ENCODE peak calls at places on chromosomes 13 and 19, in eight cellular contexts. One of them, this sample, is unnamed.

GRCh38 chr19:51698296-51698695 is 5.2 kb downstream of the SPACA6 start:
- DNase-seq in fibroblast of villous mesenchyme: no peak
- DNase-seq in activated naive CD4-positive, alpha-beta T cell treated with anti-CD3 and anti-CD28 coated beads, Interleukin-2, amount 10 ng/mL, durations not matched to agents 7 days and 5 days: no peak
- DNase-seq in H9: no peak
- DNase-seq in hepatic stellate cell: no peak
- DNase-seq in substantia nigra: no peak
- DNase-seq in amniotic epithelial cell: peak; percentile 73
- DNase-seq in dermis microvascular lymphatic vessel endothelial cell: no peak
- DNase-seq in this sample: no peak

GRCh38 chr19:46729696-46730095 is 12.8 kb upstream of the PRKD2 start:
- DNase-seq in fibroblast of villous mesenchyme: no peak
- DNase-seq in activated naive CD4-positive, alpha-beta T cell treated with anti-CD3 and anti-CD28 coated beads, Interleukin-2, amount 10 ng/mL, durations not matched to agents 7 days and 5 days: no peak
- DNase-seq in H9: no peak
- DNase-seq in hepatic stellate cell: no peak
- DNase-seq in substantia nigra: no peak
- DNase-seq in amniotic epithelial cell: no peak
- DNase-seq in dermis microvascular lymphatic vessel endothelial cell: no peak
- DNase-seq in this sample: no peak

GRCh38 chr13:77533875-77534788 is 1.4 kb upstream of the SCEL start:
- DNase-seq in fibroblast of villous mesenchyme: no peak
- DNase-seq in activated naive CD4-positive, alpha-beta T cell treated with anti-CD3 and anti-CD28 coated beads, Interleukin-2, amount 10 ng/mL, durations not matched to agents 7 days and 5 days: no peak
- DNase-seq in H9: no peak
- DNase-seq in hepatic stellate cell: no peak
- DNase-seq in substantia nigra: no peak
- DNase-seq in amniotic epithelial cell: no peak
- DNase-seq in dermis microvascular lymphatic vessel endothelial cell: no peak
- DNase-seq in this sample: no peak

GRCh38 chr13:75263741-75264407 is 218.1 kb downstream of the TBC1D4 start:
- DNase-seq in fibroblast of villous mesenchyme: peak; percentile 41
- DNase-seq in activated naive CD4-positive, alpha-beta T cell treated with anti-CD3 and anti-CD28 coated beads, Interleukin-2, amount 10 ng/mL, durations not matched to agents 7 days and 5 days: no peak
- DNase-seq in H9: no peak
- DNase-seq in hepatic stellate cell: no peak
- DNase-seq in substantia nigra: no peak
- DNase-seq in amniotic epithelial cell: peak; percentile 53
- DNase-seq in dermis microvascular lymphatic vessel endothelial cell: no peak
- DNase-seq in this sample: no peak

GRCh38 chr19:3275068-3275582 is 50.7 kb downstream of the CELF5 start:
- DNase-seq in fibroblast of villous mesenchyme: peak; percentile 8
- DNase-seq in activated naive CD4-positive, alpha-beta T cell treated with anti-CD3 and anti-CD28 coated beads, Interleukin-2, amount 10 ng/mL, durations not matched to agents 7 days and 5 days: peak; percentile 52
- DNase-seq in H9: peak; percentile 88
- DNase-seq in hepatic stellate cell: no peak
- DNase-seq in substantia nigra: no peak
- DNase-seq in amniotic epithelial cell: peak; percentile 10
- DNase-seq in dermis microvascular lymphatic vessel endothelial cell: no peak
- DNase-seq in this sample: no peak

GRCh38 chr19:19410553-19411550 is 5.4 kb downstream of the GATAD2A start:
- DNase-seq in fibroblast of villous mesenchyme: no peak
- DNase-seq in activated naive CD4-positive, alpha-beta T cell treated with anti-CD3 and anti-CD28 coated beads, Interleukin-2, amount 10 ng/mL, durations not matched to agents 7 days and 5 days: no peak
- DNase-seq in H9: no peak
- DNase-seq in hepatic stellate cell: no peak
- DNase-seq in substantia nigra: no peak
- DNase-seq in amniotic epithelial cell: no peak
- DNase-seq in dermis microvascular lymphatic vessel endothelial cell: no peak
- DNase-seq in this sample: no peak

GRCh38 chr19:15979293-15979692 is 30.5 kb downstream of the OR10H4 start:
- DNase-seq in fibroblast of villous mesenchyme: no peak
- DNase-seq in activated naive CD4-positive, alpha-beta T cell treated with anti-CD3 and anti-CD28 coated beads, Interleukin-2, amount 10 ng/mL, durations not matched to agents 7 days and 5 days: no peak
- DNase-seq in H9: no peak
- DNase-seq in hepatic stellate cell: no peak
- DNase-seq in substantia nigra: no peak
- DNase-seq in amniotic epithelial cell: no peak
- DNase-seq in dermis microvascular lymphatic vessel endothelial cell: no peak
- DNase-seq in this sample: no peak

GRCh38 chr19:2176336-2176994 is 12.7 kb downstream of the DOT1L start:
- DNase-seq in fibroblast of villous mesenchyme: no peak
- DNase-seq in activated naive CD4-positive, alpha-beta T cell treated with anti-CD3 and anti-CD28 coated beads, Interleukin-2, amount 10 ng/mL, durations not matched to agents 7 days and 5 days: no peak
- DNase-seq in H9: peak; percentile 26
- DNase-seq in hepatic stellate cell: no peak
- DNase-seq in substantia nigra: no peak
- DNase-seq in amniotic epithelial cell: no peak
- DNase-seq in dermis microvascular lymphatic vessel endothelial cell: no peak
- DNase-seq in this sample: no peak

GRCh38 chr13:38520041-38520440 is 166.8 kb upstream of the FREM2 start:
- DNase-seq in fibroblast of villous mesenchyme: no peak
- DNase-seq in activated naive CD4-positive, alpha-beta T cell treated with anti-CD3 and anti-CD28 coated beads, Interleukin-2, amount 10 ng/mL, durations not matched to agents 7 days and 5 days: no peak
- DNase-seq in H9: no peak
- DNase-seq in hepatic stellate cell: no peak
- DNase-seq in substantia nigra: no peak
- DNase-seq in amniotic epithelial cell: no peak
- DNase-seq in dermis microvascular lymphatic vessel endothelial cell: no peak
- DNase-seq in this sample: no peak